ENCODE peak calls at places on chromosomes 13 and 19, in six cellular contexts. P is A549, S is lower leg skin, G is tibial nerve, O is upper lobe of left lung, A is Peyer's patch. M is an unnamed sample.

GRCh38 chr13:66087149-66087780 is 1142.9 kb downstream of the PCDH9 start:
- DNase-seq in P (no peak), O (no peak), G (no peak), A (no peak), S (no peak), M (no peak)

GRCh38 chr13:99320693-99321481 is 13.7 kb upstream of the GPR183 start:
- DNase-seq in G (no peak), A (no peak), P (peak; percentile 42), S (no peak), O (no peak), M (no peak)

GRCh38 chr19:18287836-18288772 is 6.7 kb upstream of the JUND start:
- DNase-seq in O (no peak), A (no peak), S (no peak), P (no peak), G (no peak), M (no peak)

GRCh38 chr13:112768795-112769411 is 79.1 kb downstream of the ATP11A start:
- DNase-seq in O (peak; percentile 87), A (no peak), G (no peak), P (no peak), S (no peak), M (no peak)

GRCh38 chr13:49022472-49023144 is 46.9 kb downstream of the FNDC3A start:
- DNase-seq in A (no peak), S (no peak), O (no peak), G (no peak), P (no peak), M (no peak)

GRCh38 chr13:36814465-36814864 is 4.6 kb upstream of the RFXAP start:
- DNase-seq in A (no peak), G (no peak), O (peak; percentile 40), S (no peak), P (no peak), M (no peak)

GRCh38 chr19:8609210-8610040 is 1.1 kb downstream of the ADAMTS10 start:
- DNase-seq in A (peak; percentile 57), S (no peak), G (peak; percentile 35), O (peak; percentile 86), P (peak; percentile 91), M (no peak)

GRCh38 chr19:31274266-31274963 is 74.8 kb downstream of the TSHZ3 start:
- DNase-seq in S (no peak), P (no peak), G (no peak), A (no peak), O (no peak), M (no peak)

GRCh38 chr19:3479177-3479818 is 1.0 kb downstream of the SMIM24 start:
- DNase-seq in S (no peak), G (no peak), P (peak; percentile 66), A (peak; percentile 71), O (no peak), M (no peak)

GRCh38 chr19:55027472-55028337 is 10.4 kb downstream of the GP6 start:
- DNase-seq in P (peak; percentile 54), G (no peak), A (no peak), O (peak; percentile 72), S (no peak), M (no peak)

GRCh38 chr19:16920816-16921529 is 32.2 kb downstream of the F2RL3 start:
- DNase-seq in O (no peak), S (no peak), A (no peak), G (no peak), P (no peak), M (no peak)

GRCh38 chr13:37753776-37754175 is 115.8 kb downstream of the TRPC4 start:
- DNase-seq in A (no peak), O (no peak), G (no peak), S (no peak), P (peak; percentile 3), M (no peak)

GRCh38 chr13:91986771-91987515 is 588.5 kb downstream of the GPC5 start:
- DNase-seq in P (no peak), A (no peak), G (no peak), S (no peak), O (no peak), M (no peak)

GRCh38 chr19:38831142-38831605 is 420 bp downstream of the ECH1 start:
- DNase-seq in P (peak; percentile 78), O (peak; percentile 92), G (no peak), A (peak; percentile 83), S (peak; percentile 56), M (no peak)

GRCh38 chr19:2755811-2756210 is 16.0 kb upstream of the SLC39A3 start:
- DNase-seq in O (peak; percentile 40), G (no peak), S (no peak), A (no peak), P (no peak), M (no peak)

GRCh38 chr19:10603873-10604459 is 16.9 kb upstream of the AP1M2 start:
- DNase-seq in O (no peak), A (peak; percentile 71), P (no peak), S (no peak), G (no peak), M (no peak)

GRCh38 chr19:18496167-18496979 is 25.5 kb downstream of the ELL start:
- DNase-seq in A (peak; percentile 76), S (no peak), O (no peak), P (peak; percentile 28), G (no peak), M (no peak)

GRCh38 chr19:48196933-48197665 is 26.6 kb downstream of the ZSWIM9 start:
- DNase-seq in O (no peak), S (no peak), G (no peak), P (no peak), A (no peak), M (no peak)

GRCh38 chr19:53881482-53882390 is at the start of gene PRKCG:
- DNase-seq in O (peak; percentile 91), P (peak; percentile 75), G (no peak), S (no peak), A (peak; percentile 70), M (no peak)

GRCh38 chr19:49490287-49491029 is 3.0 kb downstream of the RPL13A start:
- DNase-seq in P (no peak), A (no peak), G (no peak), S (no peak), O (no peak), M (no peak)
- TF ChIP-seq POLR2A in P (no peak), A (no peak), G (no peak), S (no peak), O (no peak), M (peak; percentile 37)

GRCh38 chr19:49592486-49593232 is 1.7 kb downstream of the PRR12 start:
- DNase-seq in G (no peak), S (no peak), P (peak; percentile 74), A (no peak), O (no peak), M (no peak)

GRCh38 chr19:49589391-49589790 is 1.6 kb upstream of the PRR12 start:
- DNase-seq in A (no peak), S (no peak), O (no peak), P (no peak), G (no peak), M (no peak)

GRCh38 chr19:49591731-49592485 is 926 bp downstream of the PRR12 start:
- DNase-seq in G (no peak), P (peak; percentile 87), A (peak; percentile 71), O (peak; percentile 89), S (peak; percentile 46), M (no peak)

GRCh38 chr19:49590071-49590970 is 661 bp upstream of the PRR12 start:
- DNase-seq in A (peak; percentile 100), S (peak; percentile 96), G (peak; percentile 90), P (peak; percentile 99), O (peak; percentile 99), M (peak; percentile 88)

GRCh38 chr19:49590971-49591730 is at the start of gene PRR12:
- DNase-seq in P (peak; percentile 88), A (peak; percentile 80), S (no peak), G (no peak), O (peak; percentile 93), M (peak; percentile 80)
- TF ChIP-seq POLR2A in P (peak; percentile 47), A (no peak), S (no peak), G (no peak), O (no peak), M (no peak)

GRCh38 chr13:21014666-21015170 is 46.7 kb downstream of the LATS2 start:
- DNase-seq in A (peak; percentile 45), P (peak; percentile 21), G (no peak), O (no peak), S (no peak), M (no peak)

GRCh38 chr13:21016487-21016886 is 44.9 kb downstream of the LATS2 start:
- DNase-seq in S (no peak), A (no peak), P (no peak), O (no peak), G (no peak), M (no peak)

GRCh38 chr13:21014139-21014665 is 47.2 kb downstream of the LATS2 start:
- DNase-seq in O (no peak), P (no peak), G (no peak), A (peak; percentile 28), S (no peak), M (no peak)

GRCh38 chr13:21013682-21014038 is 47.7 kb downstream of the LATS2 start:
- DNase-seq in A (no peak), O (no peak), S (no peak), P (no peak), G (no peak), M (no peak)

GRCh38 chr13:21015284-21015683 is 46.1 kb downstream of the LATS2 start:
- DNase-seq in O (no peak), P (no peak), S (no peak), A (no peak), G (no peak), M (no peak)
- TF ChIP-seq POLR2A in O (no peak), P (no peak), S (no peak), A (no peak), G (no peak), M (no peak)

DNA sequence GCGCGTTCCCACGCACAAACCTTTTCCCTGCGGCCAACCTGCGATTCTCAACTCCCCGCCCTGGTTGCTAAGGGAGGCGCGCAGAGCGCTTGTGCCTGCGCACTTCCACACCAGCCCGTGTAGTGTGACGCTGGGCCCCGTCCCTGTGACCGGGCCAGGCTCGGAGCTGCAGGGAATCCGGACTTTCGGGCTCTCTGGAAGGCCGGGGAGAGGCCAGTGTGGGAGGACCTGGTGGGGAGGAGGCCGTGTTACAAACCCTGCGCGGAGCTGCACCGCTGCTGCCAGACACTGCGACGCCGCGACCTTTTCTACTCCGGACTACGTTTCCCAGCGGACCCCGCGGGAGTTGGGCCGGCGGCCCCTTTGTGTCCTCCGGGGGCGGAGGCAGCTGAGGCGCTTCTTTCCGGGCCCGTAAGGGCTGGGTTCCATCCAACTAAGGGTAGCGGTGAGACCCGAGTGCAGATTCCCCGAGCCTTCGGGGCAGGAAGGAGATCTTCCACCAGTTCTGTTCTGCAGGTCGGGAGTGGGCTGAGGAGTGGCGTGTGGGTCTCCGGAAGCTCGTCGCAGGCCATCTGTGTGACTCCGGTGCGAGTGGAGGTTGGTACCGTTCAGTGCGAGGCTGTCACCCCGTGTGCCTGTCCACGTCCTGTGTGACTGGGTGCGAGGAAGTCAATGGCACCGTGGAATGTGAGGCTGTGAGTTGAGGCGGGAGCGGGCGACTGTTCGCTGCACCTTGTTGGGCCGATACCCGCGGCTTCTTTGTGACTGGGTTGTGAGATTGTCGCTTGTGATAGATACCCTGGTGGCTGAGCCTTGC is at the start of gene ZNF570:
- DNase-seq in O (peak; percentile 95), P (peak; percentile 95), G (peak; percentile 73), A (peak; percentile 95), S (peak; percentile 83), M (peak; percentile 51)
- TF ChIP-seq POLR2A in O (peak; percentile 75), P (peak; percentile 49), G (no peak), A (peak; percentile 23), S (no peak), M (peak; percentile 86)

M was measured in GM12892.